ENCODE peak calls at places on chromosomes 6 and 20, in four cellular contexts. W is transverse colon, T is adrenal gland, Q is spleen. A is an unnamed sample.

GRCh38 chr6:30515967-30516753 is 26.9 kb downstream of the HLA-E start:
- DNase-seq in W (peak), T (peak), Q (peak), A (peak)

GRCh38 chr6:167499161-167499660 is 174.3 kb downstream of the TTLL2 start:
- DNase-seq in W (peak), T (no peak), Q (no peak), A (no peak)

GRCh38 chr6:8180327-8181161 is 78.2 kb upstream of the EEF1E1 start:
- DNase-seq in W (no peak), T (no peak), Q (no peak), A (peak)

GRCh38 chr6:127102299-127102698 is 16.2 kb upstream of the RSPO3 start:
- DNase-seq in W (no peak), T (no peak), Q (no peak), A (no peak)

GRCh38 chr6:144083172-144083571 is 12.2 kb downstream of the SF3B5 start:
- DNase-seq in W (no peak), T (no peak), Q (no peak), A (no peak)

GRCh38 chr6:88492824-88493223 is 326.7 kb upstream of the CNR1 start:
- DNase-seq in W (no peak), T (peak), Q (no peak), A (peak)

GRCh38 chr6:109296971-109297372 is 85.3 kb downstream of the CD164 start:
- DNase-seq in W (no peak), T (no peak), Q (no peak), A (no peak)

GRCh38 chr6:90285611-90286381 is 10.8 kb downstream of the BACH2 start:
- DNase-seq in W (peak), T (peak), Q (peak), A (peak)

GRCh38 chr6:131059486-131059885 is 3.6 kb downstream of the EPB41L2 start:
- DNase-seq in W (no peak), T (no peak), Q (no peak), A (no peak)

GRCh38 chr6:93417421-93417996 is 1.9 kb downstream of the EPHA7 start:
- DNase-seq in W (no peak), T (no peak), Q (no peak), A (no peak)

GRCh38 chr6:42766163-42766670 is 15.6 kb upstream of the BICRAL start:
- DNase-seq in W (no peak), T (no peak), Q (no peak), A (no peak)

GRCh38 chr20:46631212-46631869 is 19.9 kb downstream of the SLC13A3 start:
- DNase-seq in W (no peak), T (peak), Q (no peak), A (no peak)

GRCh38 chr20:62652051-62652893 is 10.0 kb downstream of the SLCO4A1 start:
- DNase-seq in W (peak), T (peak), Q (peak), A (peak)

GRCh38 chr6:136312975-136313374 is 23.3 kb upstream of the BCLAF1 start:
- DNase-seq in W (no peak), T (no peak), Q (no peak), A (no peak)

GRCh38 chr20:49712918-49713778 is 530 bp downstream of the B4GALT5 start:
- DNase-seq in W (peak), T (peak), Q (peak), A (peak)

GRCh38 chr6:134937426-134937825 is 12.5 kb downstream of the ALDH8A1 start:
- DNase-seq in W (no peak), T (no peak), Q (no peak), A (no peak)

GRCh38 chr6:166244353-166245045 is 63.7 kb downstream of the PRR18 start:
- DNase-seq in W (peak), T (no peak), Q (no peak), A (no peak)

GRCh38 chr20:13930246-13930645 is 60.2 kb downstream of the SEL1L2 start:
- DNase-seq in W (no peak), T (no peak), Q (no peak), A (peak)

GRCh38 chr20:2767768-2768631 is 32.4 kb downstream of the CPXM1 start:
- DNase-seq in W (no peak), T (peak), Q (no peak), A (no peak)

GRCh38 chr6:142726616-142727015 is 218.4 kb downstream of the HIVEP2 start:
- DNase-seq in W (no peak), T (no peak), Q (no peak), A (no peak)

GRCh38 chr6:17395112-17395511 is 1.7 kb downstream of the CAP2 start:
- DNase-seq in W (no peak), T (no peak), Q (no peak), A (no peak)

GRCh38 chr20:31670371-31671228 is 32.9 kb downstream of the COX4I2 start:
- DNase-seq in W (peak), T (peak), Q (no peak), A (no peak)

GRCh38 chr6:168372871-168373270 is 53.3 kb upstream of the DACT2 start:
- DNase-seq in W (peak), T (no peak), Q (no peak), A (no peak)

DNA sequence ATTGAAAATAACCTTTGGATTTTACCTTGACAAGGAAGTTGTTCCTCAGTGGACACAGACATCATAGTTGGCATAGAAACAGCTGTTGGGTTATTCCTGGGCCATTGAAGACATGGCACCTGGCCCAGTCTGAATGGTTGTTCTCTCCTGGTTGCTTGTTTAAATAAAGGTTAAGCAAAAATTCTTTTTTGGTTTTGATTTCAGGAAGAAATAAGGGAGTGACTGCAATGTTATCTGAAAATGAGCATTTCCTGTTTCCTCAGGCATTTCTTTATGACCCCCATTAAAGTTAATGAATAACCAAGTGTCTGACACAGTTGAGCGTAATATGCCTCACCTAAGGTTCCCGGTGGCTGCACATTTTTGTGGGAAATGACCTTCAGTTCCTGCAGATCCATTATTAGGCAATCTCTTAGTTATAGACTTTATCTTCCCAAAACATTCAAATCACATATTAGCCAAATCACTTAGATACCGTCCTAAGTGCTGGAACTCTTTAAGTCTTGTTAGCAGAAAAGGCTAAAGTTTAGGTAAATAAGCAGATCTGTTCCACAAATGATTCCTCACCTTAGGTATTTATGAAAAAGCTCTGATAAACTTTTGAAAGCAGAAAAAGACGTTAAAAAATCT is 648.7 kb upstream of the FLRT3 start:
- DNase-seq in W (peak), T (peak), Q (no peak), A (no peak)
- TF ChIP-seq POLR2A in W (no peak), T (no peak), Q (no peak), A (no peak)

GRCh38 chr20:18133962-18134361 is 3.7 kb upstream of the KAT14 start:
- DNase-seq in W (peak), T (no peak), Q (no peak), A (no peak)

GRCh38 chr20:18138639-18139583 is 1.2 kb downstream of the KAT14 start:
- DNase-seq in W (no peak), T (peak), Q (no peak), A (no peak)

GRCh38 chr20:18138266-18138582 is 561 bp downstream of the KAT14 start:
- DNase-seq in W (no peak), T (no peak), Q (no peak), A (no peak)

GRCh38 chr20:18139832-18140231 is 2.2 kb downstream of the KAT14 start:
- DNase-seq in W (no peak), T (no peak), Q (no peak), A (no peak)

DNA sequence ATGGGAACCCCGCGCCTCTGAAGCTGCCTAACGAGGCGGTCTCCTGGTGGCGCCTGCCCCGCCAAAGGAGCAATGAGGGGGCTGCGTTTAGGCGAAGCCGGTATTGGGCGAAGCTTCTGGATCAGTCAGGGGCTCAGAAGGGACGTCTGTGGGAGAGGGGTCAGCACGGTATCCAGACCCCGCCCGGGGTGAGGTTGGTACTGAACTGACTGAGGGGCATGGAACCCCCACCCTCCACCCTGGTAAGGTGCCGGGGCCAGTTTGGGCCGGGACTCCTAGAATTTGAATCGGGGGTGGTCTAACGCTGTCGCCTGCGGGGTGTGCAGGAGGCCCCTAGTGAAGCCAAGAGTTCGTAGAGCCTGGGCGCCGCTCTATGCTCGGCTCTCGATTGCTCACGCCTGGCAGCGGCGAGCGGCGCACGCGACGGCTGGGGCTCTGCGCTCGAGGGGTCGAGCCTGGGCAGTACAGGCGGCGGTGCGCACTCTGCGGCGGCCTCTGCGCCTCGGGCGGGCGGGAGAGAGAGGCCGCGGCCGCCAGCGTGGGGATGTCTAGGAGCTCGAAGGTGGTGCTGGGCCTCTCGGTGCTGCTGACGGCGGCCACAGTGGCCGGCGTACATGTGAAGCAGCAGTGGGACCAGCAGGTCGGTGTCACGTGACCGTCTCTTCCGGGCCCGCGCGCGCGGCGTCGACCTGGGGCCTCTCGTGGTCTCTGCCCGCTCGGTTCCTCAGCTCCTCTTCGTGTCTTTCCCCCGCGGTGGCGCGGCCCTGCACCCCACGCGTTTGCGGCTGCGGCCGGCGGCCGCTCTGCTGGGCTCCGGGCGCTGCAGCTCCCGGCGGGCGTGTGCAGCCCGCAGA is at the start of the genes KAT14 and PET117:
- DNase-seq in W (peak), T (peak), Q (peak), A (peak)
- TF ChIP-seq POLR2A in W (peak), T (peak), Q (peak), A (peak)

GRCh38 chr6:26270903-26271639 is 93.9 kb upstream of the BTN3A2 start:
- DNase-seq in W (peak), T (peak), Q (peak), A (no peak)
- TF ChIP-seq POLR2A in W (peak), T (peak), Q (no peak), A (no peak)

GRCh38 chr6:169542491-169542890 is 159.3 kb downstream of the WDR27 start:
- DNase-seq in W (no peak), T (no peak), Q (no peak), A (no peak)
- TF ChIP-seq POLR2A in W (no peak), T (no peak), Q (no peak), A (no peak)

GRCh38 chr20:59752101-59752586 is 147.8 kb downstream of the PHACTR3 start:
- DNase-seq in W (peak), T (peak), Q (peak), A (no peak)

GRCh38 chr20:59752704-59753460 is 148.5 kb downstream of the PHACTR3 start:
- DNase-seq in W (peak), T (no peak), Q (peak), A (no peak)

GRCh38 chr20:59756241-59756640 is 151.9 kb downstream of the PHACTR3 start:
- DNase-seq in W (no peak), T (no peak), Q (no peak), A (no peak)

GRCh38 chr20:59754551-59754950 is 150.2 kb downstream of the PHACTR3 start:
- DNase-seq in W (no peak), T (no peak), Q (peak), A (no peak)

GRCh38 chr20:59753836-59754235 is 149.5 kb downstream of the PHACTR3 start:
- DNase-seq in W (no peak), T (no peak), Q (no peak), A (no peak)
- TF ChIP-seq POLR2A in W (no peak), T (no peak), Q (no peak), A (no peak)

DNA sequence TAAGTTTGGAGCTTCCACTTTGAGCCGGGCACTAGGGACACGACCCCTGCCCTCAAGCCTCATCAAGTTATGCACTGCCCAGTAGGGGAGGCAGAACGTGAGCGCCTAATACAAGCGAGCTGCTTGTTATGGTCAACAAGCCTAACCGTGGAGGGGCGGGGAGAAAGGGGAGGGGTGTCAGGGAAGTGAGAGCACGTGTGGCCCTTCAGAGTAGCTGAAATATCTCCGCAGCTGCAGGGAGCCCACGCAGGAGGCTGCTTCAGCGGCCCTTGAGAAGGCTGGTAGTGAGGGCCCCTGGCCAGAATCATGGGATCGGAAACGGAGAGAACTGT is 713 bp downstream of the ALDH5A1 start:
- DNase-seq in W (peak), T (peak), Q (peak), A (no peak)
- TF ChIP-seq POLR2A in W (peak), T (no peak), Q (no peak), A (no peak)